ENCODE peak calls at places on chromosomes 1 and 21, in nine cellular contexts. O is right atrium auricular region, R is prostate gland, N is GM06990, V is colonic mucosa, I is tibial nerve, P is body of pancreas, Q is cardiac muscle cell, B is keratinocyte. F is an unnamed sample.

GRCh38 chr1:25120286-25120685 is 112.0 kb downstream of the SYF2 start:
- DNase-seq in V (no peak), I (no peak), N (no peak), B (no peak), O (no peak), Q (no peak), R (no peak), P (no peak), F (no peak)

GRCh38 chr1:186974774-186975181 is 146.0 kb downstream of the PLA2G4A start:
- DNase-seq in O (no peak), B (no peak), V (no peak), Q (no peak), P (no peak), I (no peak), N (no peak), R (no peak), F (no peak)

GRCh38 chr1:77126309-77126708 is 92.9 kb downstream of the PIGK start:
- DNase-seq in R (peak; percentile 37), Q (peak; percentile 78), B (no peak), P (peak; percentile 8), N (peak; percentile 6), I (no peak), V (no peak), O (no peak), F (peak; percentile 28)

GRCh38 chr1:208541225-208541855 is 297.2 kb upstream of the PLXNA2 start:
- DNase-seq in O (no peak), Q (no peak), N (no peak), I (no peak), R (no peak), B (peak; percentile 80), V (no peak), P (no peak), F (no peak)

GRCh38 chr1:208942394-208942793 is 641.1 kb upstream of the CAMK1G start:
- DNase-seq in P (no peak), B (no peak), Q (no peak), R (no peak), I (no peak), V (no peak), O (no peak), N (no peak), F (no peak)

GRCh38 chr1:7482077-7482476 is 289.0 kb upstream of the VAMP3 start:
- DNase-seq in R (no peak), V (no peak), P (no peak), B (no peak), I (no peak), O (no peak), Q (no peak), N (no peak), F (no peak)

GRCh38 chr1:182616130-182617074 is 12.2 kb upstream of the RGS16 start:
- DNase-seq in Q (peak; percentile 57), I (peak; percentile 44), V (peak; percentile 64), N (peak; percentile 95), P (peak; percentile 82), B (no peak), O (peak; percentile 79), R (peak; percentile 64), F (peak; percentile 71)

GRCh38 chr1:160623860-160624259 is 23.0 kb downstream of the SLAMF1 start:
- DNase-seq in Q (no peak), P (no peak), I (no peak), O (no peak), V (no peak), N (no peak), B (no peak), R (no peak), F (no peak)

GRCh38 chr1:226365831-226366231 is 42.1 kb downstream of the PARP1 start:
- DNase-seq in V (no peak), P (no peak), O (no peak), N (no peak), R (no peak), B (no peak), I (no peak), Q (no peak), F (no peak)

GRCh38 chr1:59697138-59697811 is 117.5 kb upstream of the HOOK1 start:
- DNase-seq in P (no peak), B (no peak), V (no peak), I (no peak), Q (no peak), O (no peak), R (no peak), N (no peak), F (no peak)

GRCh38 chr1:5724847-5725246 is 267.4 kb downstream of the NPHP4 start:
- DNase-seq in Q (no peak), V (no peak), I (peak; percentile 1), P (no peak), O (no peak), N (no peak), B (no peak), R (no peak), F (no peak)

GRCh38 chr1:228385232-228385631 is 21.4 kb downstream of the TRIM11 start:
- DNase-seq in Q (no peak), R (no peak), N (no peak), V (no peak), O (no peak), I (no peak), P (no peak), B (no peak), F (no peak)

GRCh38 chr1:222750651-222751050 is 13.6 kb downstream of the FAM177B start:
- DNase-seq in Q (no peak), P (no peak), V (no peak), I (no peak), R (no peak), O (no peak), N (no peak), B (no peak), F (no peak)

GRCh38 chr1:202708456-202709275 is 1.6 kb downstream of the SYT2 start:
- DNase-seq in Q (no peak), R (no peak), O (no peak), I (no peak), P (no peak), N (no peak), B (no peak), V (no peak), F (peak; percentile 34)

GRCh38 chr1:202709276-202710041 is 795 bp downstream of the SYT2 start:
- DNase-seq in O (no peak), N (no peak), V (no peak), R (no peak), I (no peak), B (no peak), Q (no peak), P (peak; percentile 11), F (peak; percentile 90)

GRCh38 chr1:202713110-202713509 is 2.9 kb upstream of the SYT2 start:
- DNase-seq in O (no peak), Q (no peak), R (no peak), V (no peak), I (no peak), N (no peak), P (no peak), B (no peak), F (peak; percentile 12)

GRCh38 chr1:202711949-202712635 is 1.8 kb upstream of the SYT2 start:
- DNase-seq in N (no peak), R (no peak), V (no peak), Q (no peak), B (no peak), I (no peak), P (no peak), O (no peak), F (peak; percentile 48)

GRCh38 chr1:202710070-202711025 is at the start of gene SYT2:
- DNase-seq in R (no peak), P (peak; percentile 55), V (peak; percentile 21), N (peak; percentile 14), B (no peak), Q (peak; percentile 79), O (no peak), I (no peak), F (peak; percentile 93)
- H3K36me3 ChIP-seq in R (no peaks in the 10 kb centered on the region), P (no peaks in the 10 kb centered on the region), V (no peaks in the 10 kb centered on the region), N (no peaks in the 10 kb centered on the region), B (no peaks in the 10 kb centered on the region), Q (no peaks in the 10 kb centered on the region), O (no peaks in the 10 kb centered on the region), I (no peaks in the 10 kb centered on the region), F (no peaks in the 10 kb centered on the region)

DNA sequence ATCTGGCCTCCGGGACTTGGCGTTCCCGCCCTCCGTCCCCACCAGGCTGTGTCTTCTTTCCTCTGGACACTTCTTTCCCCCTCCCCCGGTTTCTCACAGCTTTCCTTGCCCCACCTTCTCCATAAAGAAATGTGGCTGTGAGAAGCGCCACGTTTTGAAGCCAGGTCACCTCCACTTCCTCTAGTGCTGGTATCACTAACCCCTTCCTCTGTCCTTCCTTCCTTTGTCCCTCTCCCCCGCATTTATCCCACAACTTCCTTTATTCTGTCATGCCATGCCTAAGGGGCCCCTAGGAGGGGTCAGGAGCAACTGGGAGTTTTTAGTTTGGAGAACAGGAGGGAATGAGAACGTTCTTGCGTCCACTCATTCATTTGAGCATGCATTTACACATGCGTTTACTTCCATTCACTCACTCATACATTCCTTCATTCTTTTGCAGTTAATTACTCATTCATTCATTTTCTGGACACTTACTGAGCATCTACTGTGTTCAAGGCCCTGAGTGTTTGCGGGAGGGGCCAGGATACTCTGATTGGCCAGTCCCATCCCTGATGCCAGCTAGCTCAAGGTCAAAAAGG is 5.0 kb upstream of the ACOT11 start:
- DNase-seq in Q (no peak), P (no peak), O (no peak), I (no peak), B (peak; percentile 69), N (no peak), R (no peak), V (no peak), F (peak; percentile 65)
- H3K4me3 ChIP-seq in Q (peak overlapping the region; percentile 33), P (no peak overlapping the region), O (no peak overlapping the region), I (no peak overlapping the region), B (peak overlapping the region; percentile 67), N (no peak overlapping the region), R (peak overlapping the region; percentile 47), V (peak overlapping the region; percentile 52), F (peak overlapping the region; percentile 58)

GRCh38 chr21:20418353-20418752 is 579.9 kb upstream of the NCAM2 start:
- DNase-seq in I (no peak), R (no peak), B (no peak), V (no peak), P (no peak), Q (no peak), N (no peak), O (no peak), F (no peak)
- H3K27me3 ChIP-seq in I (no peaks in the 10 kb centered on the region), R (no peaks in the 10 kb centered on the region), B (no peaks in the 10 kb centered on the region), V (no peaks in the 10 kb centered on the region), P (no peaks in the 10 kb centered on the region), Q (no peaks in the 10 kb centered on the region), N (no peaks in the 10 kb centered on the region), O (no peaks in the 10 kb centered on the region), F (no peaks in the 10 kb centered on the region)

GRCh38 chr1:21868482-21868881 is 56.4 kb downstream of the LDLRAD2 start:
- DNase-seq in P (no peak), O (no peak), R (no peak), N (no peak), B (no peak), Q (no peak), I (no peak), V (no peak), F (no peak)

GRCh38 chr1:21868941-21869454 is 56.9 kb downstream of the LDLRAD2 start:
- DNase-seq in O (no peak), B (no peak), V (no peak), R (no peak), I (no peak), N (no peak), P (no peak), Q (no peak), F (no peak)

GRCh38 chr1:21870611-21871010 is 58.5 kb downstream of the LDLRAD2 start:
- DNase-seq in P (no peak), I (no peak), N (no peak), Q (no peak), O (no peak), R (no peak), B (no peak), V (no peak), F (no peak)

GRCh38 chr1:21871943-21872342 is 59.9 kb downstream of the LDLRAD2 start:
- DNase-seq in I (no peak), N (no peak), Q (no peak), B (no peak), V (no peak), O (no peak), R (no peak), P (no peak), F (no peak)

GRCh38 chr1:21869620-21870121 is 57.6 kb downstream of the LDLRAD2 start:
- DNase-seq in I (peak; percentile 77), O (peak; percentile 92), R (peak; percentile 81), V (peak; percentile 66), P (peak; percentile 80), N (no peak), Q (no peak), B (peak; percentile 73), F (no peak)
- H3K36me3 ChIP-seq in I (peaks cover 92% of the 10 kb centered on the region), O (peaks cover 87% of the 10 kb centered on the region), R (peaks cover 7% of the 10 kb centered on the region), V (peaks cover 3% of the 10 kb centered on the region), P (no peaks in the 10 kb centered on the region), N (no peaks in the 10 kb centered on the region), Q (peaks cover 41% of the 10 kb centered on the region), B (peaks cover 18% of the 10 kb centered on the region), F (peaks cover 21% of the 10 kb centered on the region)

F was measured in H7.